ENCODE peak calls at places on chromosome 3, in seven cellular contexts. E, H, L, N, U, S and A are unnamed samples.

GRCh38 chr3:112486811-112487505 is 12.3 kb downstream of the BTLA start:
- DNase-seq in E (no peak), H (no peak), L (no peak), N (no peak), U (no peak), S (no peak), A (no peak)

GRCh38 chr3:97914390-97914789 is 57.8 kb downstream of the RIOX2 start:
- DNase-seq in E (no peak), H (no peak), L (no peak), N (no peak), U (no peak), S (no peak), A (peak; percentile 19)

GRCh38 chr3:122245513-122246174 is 62.2 kb downstream of the CASR start:
- DNase-seq in E (no peak), H (no peak), L (no peak), N (peak; percentile 30), U (no peak), S (no peak), A (peak; percentile 75)

GRCh38 chr3:186099178-186099577 is 9.7 kb downstream of the ETV5 start:
- DNase-seq in E (no peak), H (no peak), L (peak; percentile 66), N (peak; percentile 82), U (no peak), S (peak; percentile 63), A (peak; percentile 76)

GRCh38 chr3:116920836-116921596 is 211.4 kb downstream of the TUSC7 start:
- DNase-seq in E (no peak), H (no peak), L (no peak), N (no peak), U (no peak), S (no peak), A (no peak)

GRCh38 chr3:124520970-124521369 is 209.3 kb upstream of the UMPS start:
- DNase-seq in E (no peak), H (no peak), L (no peak), N (no peak), U (no peak), S (no peak), A (no peak)

GRCh38 chr3:54066253-54066652 is 56.1 kb upstream of the CACNA2D3 start:
- DNase-seq in E (no peak), H (no peak), L (no peak), N (no peak), U (no peak), S (no peak), A (no peak)

GRCh38 chr3:168100777-168101492 is 5.2 kb upstream of the GOLIM4 start:
- DNase-seq in E (no peak), H (no peak), L (no peak), N (peak; percentile 30), U (no peak), S (no peak), A (peak; percentile 67)

GRCh38 chr3:4843619-4844018 is 135.6 kb upstream of the BHLHE40 start:
- DNase-seq in E (no peak), H (no peak), L (no peak), N (no peak), U (no peak), S (no peak), A (no peak)

GRCh38 chr3:11734-12133 is 184.8 kb upstream of the CHL1 start:
- DNase-seq in E (no peak), H (peak; percentile 34), L (no peak), N (peak; percentile 1), U (no peak), S (no peak), A (no peak)

GRCh38 chr3:32018723-32019564 is 37.4 kb downstream of the ZNF860 start:
- DNase-seq in E (peak; percentile 42), H (peak; percentile 63), L (no peak), N (peak; percentile 52), U (no peak), S (no peak), A (peak; percentile 29)

DNA sequence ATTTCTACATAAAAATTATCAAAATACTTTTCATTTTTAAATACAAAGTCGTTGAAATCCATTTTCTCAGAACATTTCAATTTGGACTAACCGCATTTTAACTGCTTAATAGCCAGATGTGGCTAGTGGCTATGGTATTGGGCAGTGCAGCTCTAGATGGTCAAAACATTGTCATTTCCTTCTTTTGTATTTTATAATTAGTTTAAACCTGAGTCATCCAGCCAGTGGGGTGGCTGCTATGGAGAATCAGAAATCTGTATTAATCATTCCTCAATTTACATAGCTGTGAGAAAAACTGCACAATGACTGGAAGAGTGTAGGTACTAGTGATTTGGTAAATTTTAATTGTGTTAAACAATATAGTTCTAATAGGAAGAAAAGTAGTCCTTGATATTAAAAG is 245.3 kb downstream of the PDZRN3 start:
- DNase-seq in E (no peak), H (no peak), L (no peak), N (no peak), U (no peak), S (no peak), A (no peak)
- TF ChIP-seq CTCF in E (no peak), H (no peak), L (no peak), N (no peak), U (no peak), S (no peak), A (no peak)

DNA sequence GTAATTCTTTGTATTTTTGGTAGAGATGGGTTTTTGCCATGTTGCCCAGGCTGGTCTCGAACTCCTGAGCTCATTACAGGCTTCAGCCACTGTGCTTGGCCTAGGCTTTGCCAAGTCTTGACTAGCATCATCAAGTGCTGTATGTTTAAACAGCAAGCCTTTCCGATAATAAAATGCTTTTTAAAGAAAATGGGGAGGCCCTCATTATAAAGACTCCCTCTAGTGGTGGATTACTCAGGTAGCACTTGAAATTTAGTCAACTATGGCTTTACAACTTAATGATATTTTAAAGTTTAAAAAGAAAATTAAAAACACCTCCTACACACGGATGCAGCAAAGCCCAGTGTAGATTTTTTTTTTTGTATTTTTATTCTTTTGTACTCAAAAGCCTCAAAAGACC is 213.6 kb downstream of the GAP43 start:
- DNase-seq in E (peak; percentile 23), H (peak; percentile 40), L (no peak), N (peak; percentile 26), U (no peak), S (no peak), A (peak; percentile 50)
- TF ChIP-seq CTCF in E (peak; percentile 41), H (peak; percentile 76), L (peak; percentile 61), N (peak; percentile 63), U (peak; percentile 31), S (peak; percentile 40), A (peak; percentile 91)

GRCh38 chr3:181103605-181104004 is 114.1 kb upstream of the DNAJC19 start:
- DNase-seq in E (no peak), H (peak; percentile 88), L (no peak), N (no peak), U (no peak), S (no peak), A (no peak)
- TF ChIP-seq CTCF in E (peak; percentile 13), H (peak; percentile 78), L (no peak), N (no peak), U (no peak), S (no peak), A (peak; percentile 43)

GRCh38 chr3:77068808-77069207 is 28.9 kb downstream of the ROBO2 start:
- DNase-seq in E (no peak), H (no peak), L (no peak), N (no peak), U (no peak), S (no peak), A (no peak)
- TF ChIP-seq CTCF in E (no peak), H (no peak), L (no peak), N (no peak), U (no peak), S (no peak), A (no peak)

GRCh38 chr3:36763850-36764703 is at the start of gene DCLK3:
- DNase-seq in E (no peak), H (peak; percentile 80), L (no peak), N (no peak), U (peak; percentile 69), S (peak; percentile 18), A (no peak)
- TF ChIP-seq CTCF in E (no peak), H (peak; percentile 23), L (no peak), N (no peak), U (no peak), S (no peak), A (no peak)